ENCODE peak calls at places on chromosomes 1 and 21, in ten cellular contexts. H, Q, R, V, S, A, F, L, Y and E are unnamed samples.

GRCh38 chr1:24915819-24916602 is 14.1 kb downstream of the RUNX3 start:
- DNase-seq in L (no peak), F (no peak), Q (no peak), H (no peak), A (no peak), Y (no peak), S (no peak), V (no peak), R (peak; percentile 59), E (no peak)

GRCh38 chr21:44520326-44521300 is 19.4 kb downstream of the KRTAP10-1 start:
- DNase-seq in A (peak; percentile 37), Q (no peak), R (no peak), L (no peak), V (no peak), S (no peak), F (no peak), H (no peak), Y (no peak), E (no peak)

GRCh38 chr1:233654667-233655432 is 40.9 kb downstream of the KCNK1 start:
- DNase-seq in A (no peak), Y (peak; percentile 95), V (no peak), Q (no peak), L (no peak), F (no peak), R (no peak), H (no peak), S (peak; percentile 38), E (no peak)

GRCh38 chr1:191963286-191963685 is 195.0 kb upstream of the RGS18 start:
- DNase-seq in Y (no peak), Q (no peak), V (peak; percentile 23), H (peak; percentile 17), R (no peak), F (peak; percentile 59), L (no peak), A (no peak), S (peak; percentile 77), E (no peak)

GRCh38 chr1:65259816-65260215 is 49.5 kb upstream of the DNAJC6 start:
- DNase-seq in F (no peak), A (no peak), Y (no peak), Q (no peak), S (no peak), L (no peak), R (no peak), H (no peak), V (no peak), E (no peak)

GRCh38 chr1:159922499-159923202 is 2.7 kb downstream of the TAGLN2 start:
- DNase-seq in Y (no peak), A (peak; percentile 81), L (peak; percentile 41), S (peak; percentile 22), Q (no peak), V (no peak), F (peak; percentile 41), H (no peak), R (peak; percentile 33), E (no peak)

GRCh38 chr1:149849947-149850360 is 49.4 kb upstream of the BOLA1 start:
- DNase-seq in R (peak; percentile 18), V (peak; percentile 20), Y (peak; percentile 17), L (peak; percentile 10), Q (no peak), A (no peak), F (no peak), S (peak; percentile 14), H (no peak), E (no peak)

GRCh38 chr1:9438431-9439073 is 100.7 kb upstream of the SLC25A33 start:
- DNase-seq in R (no peak), Q (no peak), H (peak; percentile 10), F (peak; percentile 93), Y (peak; percentile 51), S (peak; percentile 88), V (peak; percentile 78), L (peak; percentile 93), A (no peak), E (no peak)

GRCh38 chr21:31786164-31786920 is 54.4 kb upstream of the SCAF4 start:
- DNase-seq in R (no peak), Y (no peak), Q (no peak), S (no peak), F (no peak), V (no peak), A (no peak), L (no peak), H (no peak), E (no peak)

GRCh38 chr21:31781737-31782136 is 49.8 kb upstream of the SCAF4 start:
- DNase-seq in Q (no peak), Y (peak; percentile 20), V (peak; percentile 54), A (no peak), F (peak; percentile 53), S (peak; percentile 30), L (peak; percentile 83), H (no peak), R (no peak), E (no peak)

GRCh38 chr21:31777857-31778256 is 45.9 kb upstream of the SCAF4 start:
- DNase-seq in S (no peak), Q (no peak), V (no peak), L (no peak), F (no peak), Y (no peak), R (no peak), H (no peak), A (no peak), E (no peak)

GRCh38 chr21:31780944-31781343 is 49.0 kb upstream of the SCAF4 start:
- DNase-seq in F (no peak), R (no peak), Q (no peak), Y (peak; percentile 72), H (no peak), L (no peak), A (no peak), V (no peak), S (no peak), E (no peak)
- TF ChIP-seq CTCF in F (no peak), R (no peak), Q (peak; percentile 61), Y (peak; percentile 75), H (no peak), L (no peak), A (no peak), V (no peak), S (no peak), E (peak; percentile 21)

GRCh38 chr1:41416081-41416480 is 54.8 kb downstream of the FOXO6 start:
- DNase-seq in Q (no peak), F (no peak), Y (no peak), V (no peak), H (no peak), L (no peak), R (no peak), A (no peak), S (no peak), E (no peak)

GRCh38 chr1:41417746-41418145 is 56.5 kb downstream of the FOXO6 start:
- DNase-seq in R (no peak), H (no peak), A (no peak), Y (no peak), F (no peak), S (no peak), L (no peak), Q (no peak), V (no peak), E (no peak)

GRCh38 chr1:41416552-41417334 is 55.5 kb downstream of the FOXO6 start:
- DNase-seq in A (peak; percentile 71), S (peak; percentile 62), R (peak; percentile 30), V (peak; percentile 66), L (peak; percentile 72), H (no peak), Q (no peak), Y (peak; percentile 78), F (peak; percentile 66), E (peak; percentile 84)

GRCh38 chr1:41418868-41419583 is 57.8 kb downstream of the FOXO6 start:
- DNase-seq in F (peak; percentile 84), Q (no peak), V (peak; percentile 77), L (peak; percentile 81), R (no peak), S (peak; percentile 89), H (peak; percentile 37), Y (peak; percentile 96), A (peak; percentile 77), E (no peak)

GRCh38 chr1:41417335-41417682 is 56.1 kb downstream of the FOXO6 start:
- DNase-seq in L (no peak), H (no peak), A (no peak), Y (no peak), Q (no peak), F (no peak), S (no peak), V (no peak), R (no peak), E (no peak)
- TF ChIP-seq CTCF in L (no peak), H (no peak), A (no peak), Y (no peak), Q (peak; percentile 35), F (no peak), S (no peak), V (no peak), R (no peak), E (no peak)

DNA sequence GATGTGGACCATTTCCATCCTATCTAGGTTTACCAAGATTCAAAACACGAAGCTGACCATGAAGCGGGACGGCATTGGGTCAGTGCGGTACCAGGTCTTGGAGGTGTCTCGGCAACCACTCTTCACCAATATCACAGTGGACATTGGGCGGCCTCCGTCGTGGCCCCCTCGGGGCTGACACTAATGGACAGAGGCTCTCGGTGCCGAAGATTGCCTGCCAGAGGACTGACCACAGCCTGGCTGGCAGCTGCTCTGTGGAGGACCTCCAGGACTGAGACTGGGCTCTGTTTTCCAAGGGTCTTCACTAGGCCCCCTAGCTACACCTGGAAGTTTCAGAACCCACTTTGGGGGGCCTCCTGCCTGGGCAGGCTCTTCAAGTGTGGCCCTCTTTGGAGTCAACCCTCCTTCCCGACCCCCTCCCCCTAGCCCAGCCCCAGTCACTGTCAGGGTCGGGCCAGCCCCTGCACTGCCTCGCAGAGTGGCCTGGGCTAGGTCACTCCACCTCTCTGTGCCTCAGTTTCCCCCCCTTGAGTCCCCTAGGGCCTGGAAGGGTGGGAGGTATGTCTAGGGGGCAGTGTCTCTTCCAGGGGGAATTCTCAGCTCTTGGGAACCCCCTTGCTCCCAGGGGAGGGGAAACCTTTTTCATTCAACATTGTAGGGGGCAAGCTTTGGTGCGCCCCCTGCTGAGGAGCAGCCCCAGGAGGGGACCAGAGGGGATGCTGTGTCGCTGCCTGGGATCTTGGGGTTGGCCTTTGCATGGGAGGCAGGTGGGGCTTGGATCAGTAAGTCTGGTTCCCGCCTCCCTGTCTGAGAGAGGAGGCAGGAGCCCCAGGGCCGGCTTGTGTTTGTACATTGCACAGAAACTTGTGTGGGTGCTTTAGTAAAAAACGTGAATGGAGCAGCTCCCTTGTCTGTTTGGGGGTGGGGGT is 864 bp upstream of the CCDC24 start:
- DNase-seq in H (no peak), Y (no peak), S (peak; percentile 13), Q (no peak), V (no peak), R (no peak), F (no peak), L (no peak), A (no peak), E (no peak)
- TF ChIP-seq CTCF in H (peak; percentile 11), Y (peak; percentile 45), S (peak; percentile 7), Q (no peak), V (peak; percentile 14), R (no peak), F (no peak), L (peak; percentile 6), A (no peak), E (no peak)

GRCh38 chr1:153490272-153491051 is 30.0 kb upstream of the S100A7 start:
- DNase-seq in F (peak; percentile 97), V (peak; percentile 94), R (peak; percentile 23), L (peak; percentile 98), A (no peak), S (peak; percentile 96), H (no peak), Q (no peak), Y (peak; percentile 99), E (no peak)

GRCh38 chr1:153495536-153495935 is 35.1 kb upstream of the S100A7 start:
- DNase-seq in L (no peak), F (no peak), Q (no peak), R (no peak), V (no peak), A (no peak), H (no peak), S (no peak), Y (no peak), E (no peak)

GRCh38 chr1:153494976-153495535 is 34.6 kb upstream of the S100A7 start:
- DNase-seq in L (peak; percentile 59), V (peak; percentile 59), H (no peak), A (peak; percentile 86), F (peak; percentile 52), S (peak; percentile 52), R (peak; percentile 73), Q (peak; percentile 87), Y (peak; percentile 88), E (peak; percentile 65)

GRCh38 chr1:153488731-153489130 is 28.3 kb upstream of the S100A7 start:
- DNase-seq in S (peak; percentile 85), R (no peak), L (no peak), F (no peak), H (no peak), A (no peak), Y (no peak), Q (no peak), V (no peak), E (no peak)

DNA sequence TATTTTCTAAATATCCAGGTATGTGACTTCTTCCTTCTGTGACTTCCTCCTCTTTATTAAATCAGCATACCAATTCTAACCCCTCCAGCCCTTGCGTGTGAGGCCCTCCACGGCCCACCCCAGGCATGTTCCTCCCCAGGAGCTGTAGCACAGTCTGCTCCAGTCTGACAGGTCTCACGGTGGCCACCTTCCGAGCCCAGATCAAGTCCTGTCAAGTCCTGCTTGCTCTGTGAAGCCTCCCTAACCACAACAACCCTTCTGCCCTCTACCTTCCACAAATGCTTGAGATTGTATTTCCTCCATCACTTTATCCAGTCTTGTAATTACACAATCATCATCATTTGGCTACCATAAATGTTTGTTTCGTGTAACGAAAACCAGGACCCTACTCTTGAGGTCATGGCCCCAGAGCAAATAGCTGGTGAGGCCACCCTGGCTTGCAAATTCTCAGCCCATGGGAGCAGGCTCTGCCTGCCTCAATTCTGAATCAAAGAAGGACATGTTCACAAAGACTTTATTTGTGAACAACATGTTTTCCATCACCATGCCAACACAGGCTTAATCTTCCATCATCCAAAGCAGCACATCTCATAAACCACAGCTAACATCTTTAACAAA is 33.0 kb upstream of the S100A7 start:
- DNase-seq in L (no peak), Y (no peak), R (no peak), A (no peak), Q (no peak), V (no peak), F (no peak), H (no peak), S (no peak), E (no peak)
- TF ChIP-seq CTCF in L (no peak), Y (no peak), R (no peak), A (no peak), Q (no peak), V (no peak), F (no peak), H (no peak), S (no peak), E (no peak)